ENCODE peak calls at places on chromosomes 13 and 19, in four cellular contexts. K, I, Z and G are unnamed samples. For H3K4me1 and H3K27me3, the result is how much of the 10 kb centered on the place peaks cover.

GRCh38 chr19:29375429-29376093 is 150.2 kb upstream of the VSTM2B start:
- DNase-seq in K (peak), I (no peak), Z (no peak), G (no peak)

GRCh38 chr13:30520571-30520970 is 54.8 kb upstream of the HMGB1 start:
- DNase-seq in K (no peak), I (peak), Z (no peak), G (no peak)

GRCh38 chr13:106851251-106851650 is 283.3 kb upstream of the ARGLU1 start:
- DNase-seq in K (no peak), I (peak), Z (no peak), G (no peak)

GRCh38 chr13:34334984-34335661 is 517.2 kb downstream of the RFC3 start:
- DNase-seq in K (no peak), I (no peak), Z (no peak), G (no peak)

GRCh38 chr13:40624338-40624737 is 42.1 kb downstream of the FOXO1 start:
- DNase-seq in K (no peak), I (no peak), Z (no peak), G (no peak)

GRCh38 chr13:71659427-71659826 is 207.6 kb downstream of the DACH1 start:
- DNase-seq in K (no peak), I (no peak), Z (no peak), G (no peak)

GRCh38 chr19:49677232-49677881 is at the start of gene PRMT1:
- DNase-seq in K (no peak), I (no peak), Z (no peak), G (no peak)

GRCh38 chr13:112740502-112741131 is 50.8 kb downstream of the ATP11A start:
- DNase-seq in K (peak), I (peak), Z (peak), G (peak)

GRCh38 chr19:3097442-3097871 is 3.3 kb downstream of the GNA11 start:
- DNase-seq in K (peak), I (no peak), Z (no peak), G (no peak)

GRCh38 chr13:47813683-47814082 is 187.4 kb downstream of the SUCLA2 start:
- DNase-seq in K (no peak), I (no peak), Z (no peak), G (no peak)

GRCh38 chr13:30466358-30466714 is 600 bp upstream of the HMGB1 start:
- DNase-seq in K (no peak), I (peak), Z (no peak), G (no peak)

GRCh38 chr13:95530178-95530577 is 22.3 kb upstream of the CLDN10 start:
- DNase-seq in K (no peak), I (peak), Z (peak), G (no peak)

GRCh38 chr19:33202546-33203507 is 8.7 kb downstream of the LRP3 start:
- DNase-seq in K (no peak), I (no peak), Z (no peak), G (no peak)

GRCh38 chr19:50794074-50794777 is 4.0 kb downstream of the ACP4 start:
- DNase-seq in K (no peak), I (no peak), Z (no peak), G (no peak)

GRCh38 chr19:35165200-35166058 is 10.9 kb downstream of the FXYD5 start:
- DNase-seq in K (no peak), I (no peak), Z (no peak), G (no peak)

GRCh38 chr19:42655748-42656147 is 61.0 kb upstream of the CEACAM8 start:
- DNase-seq in K (peak), I (no peak), Z (no peak), G (no peak)

GRCh38 chr13:91142572-91142971 is 204.9 kb upstream of the MIR17HG start:
- DNase-seq in K (no peak), I (peak), Z (no peak), G (no peak)

GRCh38 chr19:56141416-56141992 is 417 bp downstream of the ZNF444 start:
- DNase-seq in K (no peak), I (no peak), Z (no peak), G (no peak)

GRCh38 chr19:18843960-18844359 is 12.2 kb downstream of the UPF1 start:
- DNase-seq in K (no peak), I (no peak), Z (no peak), G (no peak)

GRCh38 chr19:18842166-18842565 is 10.4 kb downstream of the UPF1 start:
- DNase-seq in K (no peak), I (no peak), Z (no peak), G (no peak)

GRCh38 chr19:18839465-18840287 is 7.9 kb downstream of the UPF1 start:
- DNase-seq in K (peak), I (no peak), Z (peak), G (no peak)

GRCh38 chr19:18841400-18841799 is 9.6 kb downstream of the UPF1 start:
- DNase-seq in K (no peak), I (no peak), Z (no peak), G (no peak)

DNA sequence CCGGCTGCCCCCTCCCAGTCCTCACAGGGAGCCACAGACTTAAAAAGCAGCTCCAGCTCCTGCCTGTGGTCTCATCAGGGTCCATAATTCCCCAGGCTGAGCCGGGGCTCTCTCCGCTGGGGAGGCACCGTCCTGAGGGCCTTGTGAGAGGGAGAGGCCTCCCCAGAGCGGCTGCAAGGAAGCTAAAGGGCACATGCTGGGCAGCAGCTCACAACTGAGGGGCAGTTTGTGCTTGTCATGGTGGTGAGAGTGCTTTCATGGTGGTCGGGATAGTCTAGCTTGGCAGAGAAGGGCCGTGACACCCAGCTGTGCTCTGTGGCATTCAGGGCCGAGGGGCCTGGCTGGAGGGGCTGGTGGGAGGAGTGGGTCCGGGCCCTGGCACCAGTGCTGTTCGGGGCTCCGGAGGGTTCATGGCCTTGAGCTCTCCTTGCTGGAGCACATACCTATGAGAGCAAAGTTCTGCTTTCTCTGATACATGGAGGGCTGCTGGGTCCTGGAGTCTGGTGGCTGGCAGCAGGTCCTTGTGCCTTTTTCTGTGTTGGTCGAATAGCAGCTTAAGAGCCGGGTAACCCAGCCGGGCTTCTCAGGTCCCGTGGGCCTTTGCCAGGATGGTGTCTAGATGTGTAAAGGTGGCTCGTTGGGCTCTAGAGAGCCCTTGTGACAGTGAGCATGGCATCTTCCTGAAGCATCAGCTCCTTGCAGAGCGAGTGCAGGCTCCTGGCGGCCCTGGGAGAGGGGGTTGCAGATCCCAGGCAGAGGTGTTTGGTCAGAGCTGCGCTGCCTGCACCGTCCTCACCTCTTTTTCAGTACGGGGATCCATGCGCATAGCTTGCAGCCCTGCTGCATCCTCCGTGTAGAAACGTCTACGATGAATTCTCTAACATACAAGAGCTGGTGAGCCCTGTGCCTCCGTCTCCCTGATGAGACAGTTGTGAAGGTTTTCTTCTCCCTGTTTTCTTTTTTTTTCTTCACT is 8.8 kb downstream of the UPF1 start:
- DNase-seq in K (no peak), I (no peak), Z (no peak), G (no peak)
- H3K4me1 ChIP-seq in K (half or more), I (under half), Z (under half), G (half or more)

DNA sequence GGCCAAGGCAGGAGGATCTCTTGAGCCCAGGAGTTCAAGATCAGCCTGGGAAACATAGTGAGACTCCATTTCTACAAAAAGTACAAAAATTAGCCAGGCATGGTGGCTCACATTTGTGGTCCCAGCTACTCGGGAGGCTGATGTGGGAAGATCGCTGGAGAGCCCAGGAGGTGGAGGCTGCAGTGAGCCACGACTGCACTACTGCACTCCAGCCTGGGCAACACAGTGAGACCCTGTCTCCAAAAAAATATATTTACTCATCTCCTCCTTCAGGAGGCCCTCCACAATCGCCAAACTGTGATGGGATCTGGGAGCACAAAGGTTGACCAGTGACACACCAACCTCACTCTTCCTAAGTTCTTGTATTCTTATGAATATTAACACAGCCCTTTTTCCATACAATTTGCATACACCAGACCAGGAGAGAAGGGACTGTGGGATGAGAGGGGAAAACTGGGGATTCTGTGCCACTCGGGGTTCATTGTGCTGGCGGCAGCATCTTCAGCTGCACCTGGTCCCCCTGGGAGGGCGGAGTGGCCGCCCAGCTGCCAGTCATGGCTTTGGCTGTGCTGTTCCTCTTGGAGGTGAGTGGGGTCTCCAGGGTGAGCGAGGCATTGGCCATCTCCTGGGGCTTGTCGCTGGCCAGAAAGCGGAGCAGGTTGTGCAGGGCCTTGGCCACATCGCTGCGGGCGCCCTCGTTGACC is 5.8 kb upstream of the OPA3 start:
- DNase-seq in K (no peak), I (no peak), Z (no peak), G (no peak)
- TF ChIP-seq CTCF in K (no peak), I (no peak), Z (no peak), G (no peak)

DNA sequence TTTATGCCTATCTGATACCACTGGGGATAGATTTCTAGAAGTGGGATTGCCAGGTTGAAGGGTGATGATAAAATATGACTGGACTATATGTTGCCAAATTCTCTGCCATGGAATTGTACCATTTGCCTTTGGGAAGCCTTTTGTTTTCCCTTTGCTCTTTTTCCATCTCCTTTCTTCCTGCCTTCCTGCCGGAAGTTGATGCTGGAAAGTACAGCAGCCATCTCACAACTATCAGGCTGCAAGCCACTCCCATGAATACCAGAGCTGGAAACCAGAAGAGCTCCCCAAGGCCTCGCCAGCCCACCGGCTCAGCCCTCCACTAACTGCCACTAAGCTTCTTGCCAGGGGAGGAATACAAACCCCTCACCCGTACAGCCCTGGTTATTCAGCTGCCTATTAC is 29.7 kb downstream of the ZIC5 start:
- DNase-seq in K (no peak), I (no peak), Z (no peak), G (no peak)
- H3K27me3 ChIP-seq in K (under half), I (under half), Z (under half), G (half or more)

DNA sequence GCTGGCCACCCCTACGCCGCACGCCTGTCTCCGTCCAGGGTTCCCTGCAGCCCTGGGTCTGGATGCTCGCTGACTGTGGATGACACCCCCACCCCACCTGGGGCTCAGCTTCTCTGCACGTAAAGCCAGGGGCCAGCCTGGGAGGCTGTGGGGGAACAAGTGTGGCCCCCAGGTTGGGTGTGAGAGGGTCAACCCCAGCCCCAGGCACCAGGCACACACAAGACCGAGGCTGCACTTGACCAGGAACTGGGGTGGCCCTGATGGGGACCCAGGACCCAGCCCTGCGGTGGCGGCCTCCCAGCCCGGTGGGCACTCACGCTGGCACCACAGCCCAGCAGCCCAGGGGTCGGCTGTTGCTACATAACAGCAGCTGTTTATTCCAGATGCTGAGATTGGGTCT is 41.6 kb downstream of the GAS6 start:
- DNase-seq in K (no peak), I (no peak), Z (no peak), G (no peak)
- H3K4me1 ChIP-seq in K (under half), I (under half), Z (under half), G (half or more)

DNA sequence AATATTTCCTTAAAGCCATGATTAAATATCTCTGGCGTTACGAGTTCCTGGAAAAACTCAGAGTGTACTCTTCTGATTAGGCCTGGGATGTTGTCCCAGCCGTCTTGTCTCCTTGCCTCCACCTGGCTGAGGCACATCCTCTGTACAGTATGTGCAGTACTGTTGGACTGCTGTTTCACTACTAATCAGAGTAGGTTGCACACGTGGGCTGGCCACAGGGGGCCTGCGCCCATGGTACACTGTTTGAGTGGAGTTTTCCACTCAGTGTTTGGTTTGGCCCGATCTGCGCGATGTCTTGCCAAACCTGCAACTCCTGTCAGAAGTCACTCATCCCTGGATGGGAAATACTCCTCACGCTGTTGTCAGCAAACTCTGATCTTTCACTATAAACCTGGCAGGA is 189.6 kb upstream of the CSNK1A1L start:
- DNase-seq in K (peak), I (no peak), Z (no peak), G (peak)
- TF ChIP-seq CTCF in K (no peak), I (no peak), Z (no peak), G (no peak)

GRCh38 chr19:7781157-7781556 is 18.1 kb downstream of the CLEC4M start:
- DNase-seq in K (no peak), I (no peak), Z (no peak), G (no peak)
- H3K27me3 ChIP-seq in K (under half), I (under half), Z (under half), G (half or more)